ENCODE peak calls at places on chromosomes 2 and 18, in ten cellular contexts. Z is mucosa of gallbladder; U is NCI-H510A; K is RWPE2; L is GM12892; B is activated T-cell treated with anti-CD3 and anti-CD28 coated beads, Interleukin-2, amount 50 U/mL, for 1 hour; A is activated B cell treated with CpG ODN at 0.5 μM for 24 hours; M is cardiac septum; W is GM18507; G is GM20000. R is an unnamed sample.

GRCh38 chr18:23828426-23828825 is 139.2 kb downstream of the LAMA3 start:
- DNase-seq in Z (no peak), U (no peak), K (no peak), L (no peak), B (no peak), A (no peak), M (no peak), W (peak), G (peak), R (no peak)

GRCh38 chr2:178484245-178485041 is 4.2 kb downstream of the PLEKHA3 start:
- DNase-seq in Z (peak), U (peak), K (no peak), L (no peak), B (no peak), A (no peak), M (no peak), W (no peak), G (no peak), R (no peak)

GRCh38 chr2:47336259-47337238 is 66.4 kb upstream of the MSH2 start:
- DNase-seq in Z (peak), U (no peak), K (no peak), L (no peak), B (no peak), A (no peak), M (no peak), W (no peak), G (peak), R (no peak)

GRCh38 chr18:36899289-36899688 is 70.4 kb downstream of the KIAA1328 start:
- DNase-seq in Z (no peak), U (no peak), K (no peak), L (no peak), B (no peak), A (no peak), M (no peak), W (no peak), G (no peak), R (no peak)

GRCh38 chr2:19873014-19873413 is 28.8 kb downstream of the TTC32 start:
- DNase-seq in Z (no peak), U (no peak), K (no peak), L (no peak), B (no peak), A (no peak), M (no peak), W (no peak), G (no peak), R (no peak)

GRCh38 chr2:191815010-191815409 is 31.9 kb downstream of the CAVIN2 start:
- DNase-seq in Z (no peak), U (no peak), K (no peak), L (no peak), B (no peak), A (no peak), M (no peak), W (no peak), G (no peak), R (no peak)

GRCh38 chr2:67002618-67003371 is 394.3 kb upstream of the ETAA1 start:
- DNase-seq in Z (no peak), U (no peak), K (no peak), L (no peak), B (no peak), A (no peak), M (no peak), W (no peak), G (no peak), R (no peak)

GRCh38 chr2:31739156-31739555 is 158.4 kb upstream of the SRD5A2 start:
- DNase-seq in Z (no peak), U (no peak), K (no peak), L (no peak), B (no peak), A (no peak), M (no peak), W (no peak), G (no peak), R (no peak)

GRCh38 chr2:56118474-56118873 is 65.3 kb upstream of the CCDC85A start:
- DNase-seq in Z (no peak), U (no peak), K (no peak), L (no peak), B (no peak), A (no peak), M (no peak), W (no peak), G (no peak), R (no peak)

GRCh38 chr18:10386956-10387355 is 67.5 kb upstream of the APCDD1 start:
- DNase-seq in Z (no peak), U (no peak), K (no peak), L (no peak), B (no peak), A (no peak), M (no peak), W (no peak), G (no peak), R (no peak)

GRCh38 chr2:127479866-127480743 is 46.2 kb downstream of the IWS1 start:
- DNase-seq in Z (no peak), U (no peak), K (no peak), L (no peak), B (no peak), A (no peak), M (no peak), W (no peak), G (no peak), R (no peak)

GRCh38 chr2:199309973-199310372 is 147.8 kb downstream of the SATB2 start:
- DNase-seq in Z (no peak), U (peak), K (no peak), L (no peak), B (no peak), A (no peak), M (no peak), W (no peak), G (no peak), R (no peak)

GRCh38 chr2:161321944-161322343 is 13.7 kb downstream of the PSMD14 start:
- DNase-seq in Z (no peak), U (no peak), K (no peak), L (no peak), B (no peak), A (no peak), M (no peak), W (no peak), G (no peak), R (no peak)

GRCh38 chr2:64374686-64375085 is 79.3 kb upstream of the LGALSL start:
- DNase-seq in Z (no peak), U (no peak), K (no peak), L (no peak), B (no peak), A (no peak), M (no peak), W (no peak), G (no peak), R (no peak)

GRCh38 chr2:33304032-33304864 is 172.2 kb upstream of the RASGRP3 start:
- DNase-seq in Z (no peak), U (no peak), K (no peak), L (no peak), B (no peak), A (no peak), M (no peak), W (no peak), G (no peak), R (no peak)

GRCh38 chr2:8465560-8465959 is 216.3 kb upstream of the ID2 start:
- DNase-seq in Z (no peak), U (no peak), K (no peak), L (no peak), B (no peak), A (no peak), M (no peak), W (no peak), G (no peak), R (no peak)

GRCh38 chr2:2870106-2870505 is 507.5 kb downstream of the EIPR1 start:
- DNase-seq in Z (no peak), U (peak), K (no peak), L (no peak), B (no peak), A (no peak), M (no peak), W (no peak), G (no peak), R (no peak)

GRCh38 chr2:160719116-160719515 is 225.5 kb upstream of the RBMS1 start:
- DNase-seq in Z (no peak), U (no peak), K (no peak), L (no peak), B (no peak), A (no peak), M (no peak), W (no peak), G (no peak), R (no peak)

GRCh38 chr2:68431316-68431972 is 35.6 kb downstream of the FBXO48 start:
- DNase-seq in Z (no peak), U (no peak), K (no peak), L (no peak), B (no peak), A (no peak), M (no peak), W (no peak), G (no peak), R (no peak)

GRCh38 chr2:232892221-232892620 is 22.2 kb downstream of the SNORC start:
- DNase-seq in Z (no peak), U (no peak), K (no peak), L (peak), B (no peak), A (no peak), M (no peak), W (no peak), G (no peak), R (no peak)

GRCh38 chr2:240819404-240820013 is 510 bp downstream of the KIF1A start:
- DNase-seq in Z (no peak), U (peak), K (no peak), L (no peak), B (no peak), A (no peak), M (no peak), W (no peak), G (no peak), R (no peak)

GRCh38 chr2:112459372-112459771 is 22.6 kb upstream of the TTL start:
- DNase-seq in Z (no peak), U (no peak), K (no peak), L (no peak), B (no peak), A (no peak), M (no peak), W (no peak), G (no peak), R (no peak)

GRCh38 chr18:77716282-77716681 is 466.6 kb downstream of the GALR1 start:
- DNase-seq in Z (no peak), U (no peak), K (no peak), L (no peak), B (no peak), A (no peak), M (no peak), W (no peak), G (no peak), R (no peak)

GRCh38 chr18:12703096-12703567 is 290 bp downstream of the PSMG2 start:
- DNase-seq in Z (no peak), U (no peak), K (no peak), L (no peak), B (no peak), A (no peak), M (no peak), W (no peak), G (no peak), R (no peak)

GRCh38 chr18:37243756-37244155 is 321.8 kb downstream of the CELF4 start:
- DNase-seq in Z (no peak), U (no peak), K (no peak), L (no peak), B (no peak), A (no peak), M (no peak), W (no peak), G (no peak), R (no peak)

GRCh38 chr2:46331099-46331766 is 34.0 kb downstream of the EPAS1 start:
- DNase-seq in Z (no peak), U (no peak), K (no peak), L (no peak), B (no peak), A (no peak), M (no peak), W (no peak), G (no peak), R (no peak)

GRCh38 chr2:197707316-197708213 is 2.4 kb downstream of the MARS2 start:
- DNase-seq in Z (no peak), U (no peak), K (no peak), L (no peak), B (no peak), A (no peak), M (no peak), W (no peak), G (peak), R (no peak)

GRCh38 chr2:88874063-88874657 is 182.7 kb downstream of the RPIA start:
- DNase-seq in Z (no peak), U (no peak), K (no peak), L (no peak), B (no peak), A (no peak), M (no peak), W (no peak), G (no peak), R (no peak)

GRCh38 chr18:13464432-13465125 is 246.0 kb downstream of the LDLRAD4 start:
- DNase-seq in Z (no peak), U (no peak), K (no peak), L (peak), B (peak), A (peak), M (peak), W (peak), G (peak), R (peak)

GRCh38 chr2:240435457-240435954 is at the start of gene GPC1:
- DNase-seq in Z (peak), U (peak), K (peak), L (no peak), B (no peak), A (no peak), M (peak), W (peak), G (peak), R (no peak)

GRCh38 chr18:59035591-59035990 is 104.1 kb upstream of the SEC11C start:
- DNase-seq in Z (no peak), U (no peak), K (no peak), L (no peak), B (no peak), A (no peak), M (peak), W (no peak), G (no peak), R (no peak)

GRCh38 chr2:137437386-137437785 is 526.9 kb upstream of the HNMT start:
- DNase-seq in Z (no peak), U (no peak), K (no peak), L (no peak), B (no peak), A (no peak), M (no peak), W (no peak), G (no peak), R (no peak)

GRCh38 chr2:191171291-191171690 is 20.5 kb upstream of the STAT4 start:
- DNase-seq in Z (no peak), U (no peak), K (no peak), L (no peak), B (no peak), A (no peak), M (no peak), W (no peak), G (no peak), R (no peak)

GRCh38 chr2:151979694-151980093 is 119.2 kb downstream of the CACNB4 start:
- DNase-seq in Z (no peak), U (no peak), K (no peak), L (no peak), B (no peak), A (no peak), M (no peak), W (no peak), G (no peak), R (no peak)

GRCh38 chr2:26008851-26009566 is 24.9 kb upstream of the RAB10 start:
- DNase-seq in Z (peak), U (no peak), K (peak), L (no peak), B (no peak), A (no peak), M (peak), W (no peak), G (no peak), R (no peak)

GRCh38 chr2:46803551-46803885 is 112.1 kb downstream of the MCFD2 start:
- DNase-seq in Z (no peak), U (no peak), K (no peak), L (no peak), B (no peak), A (no peak), M (peak), W (no peak), G (no peak), R (no peak)